ENCODE peak calls at places on chromosomes 2 and 18, in nine cellular contexts. One of them, this sample, is unnamed.

GRCh38 chr2:37318401-37318800 is 6.2 kb downstream of the PRKD3 start:
- DNase-seq in testis: no peak
- DNase-seq in CD4-positive, alpha-beta memory T cell: no peak
- DNase-seq in right cardiac atrium: no peak
- DNase-seq in AG04450: peak
- DNase-seq in right lobe of liver: no peak
- DNase-seq in RWPE1: no peak
- DNase-seq in Peyer's patch: no peak
- DNase-seq in lung: no peak
- DNase-seq in this sample: no peak

GRCh38 chr2:24206714-24207113 is 31.9 kb downstream of the FAM228A start:
- DNase-seq in testis: no peak
- DNase-seq in right cardiac atrium: no peak
- DNase-seq in right lobe of liver: no peak
- DNase-seq in CD4-positive, alpha-beta memory T cell: no peak
- DNase-seq in lung: no peak
- DNase-seq in Peyer's patch: no peak
- DNase-seq in AG04450: no peak
- DNase-seq in RWPE1: no peak
- DNase-seq in this sample: no peak

GRCh38 chr2:102772659-102773058 is 10.8 kb downstream of the TMEM182 start:
- DNase-seq in testis: no peak
- DNase-seq in right cardiac atrium: no peak
- DNase-seq in Peyer's patch: no peak
- DNase-seq in lung: no peak
- DNase-seq in RWPE1: no peak
- DNase-seq in right lobe of liver: no peak
- DNase-seq in CD4-positive, alpha-beta memory T cell: no peak
- DNase-seq in AG04450: no peak
- DNase-seq in this sample: no peak

GRCh38 chr2:96734899-96735585 is 4.8 kb downstream of the LMAN2L start:
- DNase-seq in testis: no peak
- DNase-seq in RWPE1: no peak
- DNase-seq in Peyer's patch: no peak
- DNase-seq in lung: no peak
- DNase-seq in right lobe of liver: no peak
- DNase-seq in AG04450: no peak
- DNase-seq in right cardiac atrium: no peak
- DNase-seq in CD4-positive, alpha-beta memory T cell: no peak
- DNase-seq in this sample: no peak

GRCh38 chr18:54690198-54690597 is 99.2 kb downstream of the DYNAP start:
- DNase-seq in AG04450: no peak
- DNase-seq in testis: no peak
- DNase-seq in RWPE1: no peak
- DNase-seq in right cardiac atrium: no peak
- DNase-seq in right lobe of liver: no peak
- DNase-seq in Peyer's patch: no peak
- DNase-seq in CD4-positive, alpha-beta memory T cell: no peak
- DNase-seq in lung: no peak
- DNase-seq in this sample: no peak

GRCh38 chr2:20419007-20419576 is 27.8 kb upstream of the RHOB start:
- DNase-seq in lung: no peak
- DNase-seq in CD4-positive, alpha-beta memory T cell: no peak
- DNase-seq in right lobe of liver: no peak
- DNase-seq in Peyer's patch: no peak
- DNase-seq in testis: no peak
- DNase-seq in RWPE1: no peak
- DNase-seq in AG04450: peak
- DNase-seq in right cardiac atrium: peak
- DNase-seq in this sample: no peak

GRCh38 chr2:3465844-3466481 is 53.4 kb downstream of the ADI1 start:
- DNase-seq in right lobe of liver: no peak
- DNase-seq in AG04450: peak
- DNase-seq in testis: no peak
- DNase-seq in Peyer's patch: no peak
- DNase-seq in lung: no peak
- DNase-seq in RWPE1: peak
- DNase-seq in CD4-positive, alpha-beta memory T cell: no peak
- DNase-seq in right cardiac atrium: no peak
- DNase-seq in this sample: no peak

GRCh38 chr2:57100436-57100835 is 916.6 kb downstream of the CCDC85A start:
- DNase-seq in CD4-positive, alpha-beta memory T cell: no peak
- DNase-seq in RWPE1: no peak
- DNase-seq in lung: no peak
- DNase-seq in right cardiac atrium: no peak
- DNase-seq in testis: no peak
- DNase-seq in right lobe of liver: no peak
- DNase-seq in Peyer's patch: no peak
- DNase-seq in AG04450: no peak
- DNase-seq in this sample: no peak

GRCh38 chr18:71045331-71046065 is 756.7 kb downstream of the SOCS6 start:
- DNase-seq in CD4-positive, alpha-beta memory T cell: no peak
- DNase-seq in testis: no peak
- DNase-seq in Peyer's patch: no peak
- DNase-seq in right cardiac atrium: no peak
- DNase-seq in right lobe of liver: no peak
- DNase-seq in RWPE1: no peak
- DNase-seq in AG04450: no peak
- DNase-seq in lung: no peak
- DNase-seq in this sample: no peak

GRCh38 chr2:77391119-77391518 is 131.1 kb downstream of the LRRTM4 start:
- DNase-seq in right cardiac atrium: no peak
- DNase-seq in RWPE1: no peak
- DNase-seq in lung: no peak
- DNase-seq in right lobe of liver: no peak
- DNase-seq in CD4-positive, alpha-beta memory T cell: no peak
- DNase-seq in testis: no peak
- DNase-seq in Peyer's patch: no peak
- DNase-seq in AG04450: no peak
- DNase-seq in this sample: no peak

GRCh38 chr18:59674534-59674933 is 22.7 kb downstream of the CCBE1 start:
- DNase-seq in CD4-positive, alpha-beta memory T cell: no peak
- DNase-seq in lung: no peak
- DNase-seq in Peyer's patch: no peak
- DNase-seq in right cardiac atrium: no peak
- DNase-seq in testis: no peak
- DNase-seq in RWPE1: no peak
- DNase-seq in right lobe of liver: no peak
- DNase-seq in AG04450: no peak
- DNase-seq in this sample: no peak

GRCh38 chr18:68847219-68847860 is 49.5 kb downstream of the CCDC102B start:
- DNase-seq in Peyer's patch: no peak
- DNase-seq in lung: no peak
- DNase-seq in testis: no peak
- DNase-seq in right lobe of liver: no peak
- DNase-seq in RWPE1: no peak
- DNase-seq in right cardiac atrium: no peak
- DNase-seq in AG04450: peak
- DNase-seq in CD4-positive, alpha-beta memory T cell: peak
- DNase-seq in this sample: no peak

GRCh38 chr18:31410716-31411483 is 34.3 kb downstream of the DSG4 start:
- DNase-seq in lung: no peak
- DNase-seq in right cardiac atrium: no peak
- DNase-seq in right lobe of liver: no peak
- DNase-seq in RWPE1: no peak
- DNase-seq in Peyer's patch: no peak
- DNase-seq in testis: peak
- DNase-seq in AG04450: no peak
- DNase-seq in CD4-positive, alpha-beta memory T cell: no peak
- DNase-seq in this sample: peak

GRCh38 chr2:37706784-37707183 is 35.3 kb upstream of the CDC42EP3 start:
- DNase-seq in CD4-positive, alpha-beta memory T cell: no peak
- DNase-seq in lung: no peak
- DNase-seq in right lobe of liver: no peak
- DNase-seq in testis: no peak
- DNase-seq in RWPE1: no peak
- DNase-seq in AG04450: no peak
- DNase-seq in Peyer's patch: no peak
- DNase-seq in right cardiac atrium: no peak
- DNase-seq in this sample: no peak

GRCh38 chr18:59481436-59481835 is 122.4 kb upstream of the LMAN1 start:
- DNase-seq in testis: no peak
- DNase-seq in CD4-positive, alpha-beta memory T cell: no peak
- DNase-seq in AG04450: no peak
- DNase-seq in lung: no peak
- DNase-seq in right lobe of liver: no peak
- DNase-seq in Peyer's patch: no peak
- DNase-seq in right cardiac atrium: no peak
- DNase-seq in RWPE1: no peak
- DNase-seq in this sample: no peak

GRCh38 chr18:25399554-25399953 is 47.6 kb upstream of the ZNF521 start:
- DNase-seq in CD4-positive, alpha-beta memory T cell: no peak
- DNase-seq in testis: no peak
- DNase-seq in AG04450: no peak
- DNase-seq in RWPE1: no peak
- DNase-seq in Peyer's patch: no peak
- DNase-seq in lung: no peak
- DNase-seq in right lobe of liver: no peak
- DNase-seq in right cardiac atrium: no peak
- DNase-seq in this sample: no peak

GRCh38 chr2:207161724-207162123 is 4.0 kb downstream of the KLF7 start:
- DNase-seq in right lobe of liver: no peak
- DNase-seq in lung: no peak
- DNase-seq in right cardiac atrium: no peak
- DNase-seq in testis: no peak
- DNase-seq in Peyer's patch: no peak
- DNase-seq in AG04450: no peak
- DNase-seq in CD4-positive, alpha-beta memory T cell: no peak
- DNase-seq in RWPE1: no peak
- DNase-seq in this sample: no peak

GRCh38 chr2:101190753-101191516 is 39.8 kb upstream of the TBC1D8 start:
- DNase-seq in right cardiac atrium: no peak
- DNase-seq in lung: no peak
- DNase-seq in RWPE1: no peak
- DNase-seq in CD4-positive, alpha-beta memory T cell: no peak
- DNase-seq in right lobe of liver: no peak
- DNase-seq in AG04450: no peak
- DNase-seq in testis: no peak
- DNase-seq in Peyer's patch: no peak
- DNase-seq in this sample: no peak

GRCh38 chr2:85915606-85916303 is 27.0 kb upstream of the ST3GAL5 start:
- DNase-seq in lung: no peak
- DNase-seq in Peyer's patch: no peak
- DNase-seq in right lobe of liver: no peak
- DNase-seq in right cardiac atrium: no peak
- DNase-seq in CD4-positive, alpha-beta memory T cell: no peak
- DNase-seq in AG04450: no peak
- DNase-seq in testis: no peak
- DNase-seq in RWPE1: no peak
- DNase-seq in this sample: no peak

GRCh38 chr18:6058941-6059340 is 163.6 kb upstream of the TMEM200C start:
- DNase-seq in right lobe of liver: no peak
- DNase-seq in lung: no peak
- DNase-seq in Peyer's patch: no peak
- DNase-seq in right cardiac atrium: peak
- DNase-seq in RWPE1: no peak
- DNase-seq in AG04450: peak
- DNase-seq in CD4-positive, alpha-beta memory T cell: no peak
- DNase-seq in testis: no peak
- DNase-seq in this sample: no peak

DNA sequence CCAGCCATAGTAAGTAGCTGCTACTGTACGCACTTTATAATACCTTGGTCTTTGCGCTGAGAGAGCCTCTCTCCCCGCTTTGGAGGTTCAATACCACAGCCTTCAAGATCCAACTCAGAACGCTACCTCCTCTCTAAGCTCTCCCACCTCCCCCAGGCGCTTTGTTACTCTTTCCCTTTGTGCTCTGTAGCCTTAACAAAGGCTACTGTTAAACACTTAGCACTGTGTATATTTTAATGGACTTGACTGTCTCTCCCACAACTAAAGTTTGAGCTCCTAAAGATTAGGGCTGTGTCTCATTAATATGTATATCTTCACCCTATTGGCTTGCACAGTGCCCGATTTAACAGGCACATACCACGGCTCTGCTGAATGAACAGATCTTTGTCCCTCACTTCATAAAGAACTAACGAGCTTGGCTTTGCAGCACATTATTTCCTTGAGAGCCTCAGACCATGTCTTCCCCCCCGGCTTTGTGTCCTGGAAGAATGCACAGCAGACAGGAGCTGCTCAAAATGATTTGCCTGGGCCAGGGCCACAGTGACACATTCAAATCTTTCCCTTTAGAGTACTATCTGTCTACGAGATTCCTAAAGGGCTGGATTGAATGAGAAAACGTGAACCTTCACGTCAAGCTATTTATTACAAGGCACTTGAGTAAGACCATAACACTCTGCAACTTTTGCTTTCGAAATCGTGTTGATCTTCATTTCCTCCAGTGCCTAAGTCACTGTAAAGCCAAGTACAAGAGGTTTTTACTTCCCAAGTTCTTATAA is 22.1 kb downstream of the ABHD3 start:
- DNase-seq in lung: no peak
- DNase-seq in Peyer's patch: no peak
- DNase-seq in RWPE1: peak
- DNase-seq in right cardiac atrium: no peak
- DNase-seq in CD4-positive, alpha-beta memory T cell: peak
- DNase-seq in testis: peak
- DNase-seq in right lobe of liver: no peak
- DNase-seq in AG04450: peak
- DNase-seq in this sample: no peak
- H3K27ac ChIP-seq in lung: peak
- H3K27ac ChIP-seq in Peyer's patch: peak
- H3K27ac ChIP-seq in RWPE1: no peak
- H3K27ac ChIP-seq in right cardiac atrium: peak
- H3K27ac ChIP-seq in CD4-positive, alpha-beta memory T cell: peak
- H3K27ac ChIP-seq in testis: peak
- H3K27ac ChIP-seq in right lobe of liver: peak
- H3K27ac ChIP-seq in AG04450: peak
- H3K27ac ChIP-seq in this sample: peak

GRCh38 chr18:8031496-8031895 is 464.4 kb downstream of the PTPRM start:
- DNase-seq in CD4-positive, alpha-beta memory T cell: no peak
- DNase-seq in AG04450: no peak
- DNase-seq in Peyer's patch: no peak
- DNase-seq in testis: no peak
- DNase-seq in right cardiac atrium: no peak
- DNase-seq in RWPE1: no peak
- DNase-seq in lung: no peak
- DNase-seq in right lobe of liver: no peak
- DNase-seq in this sample: no peak
- H3K27ac ChIP-seq in CD4-positive, alpha-beta memory T cell: no peak
- H3K27ac ChIP-seq in AG04450: no peak
- H3K27ac ChIP-seq in Peyer's patch: no peak
- H3K27ac ChIP-seq in testis: no peak
- H3K27ac ChIP-seq in right cardiac atrium: no peak
- H3K27ac ChIP-seq in RWPE1: no peak
- H3K27ac ChIP-seq in lung: no peak
- H3K27ac ChIP-seq in right lobe of liver: no peak
- H3K27ac ChIP-seq in this sample: no peak

GRCh38 chr2:74021407-74021755 is 36.7 kb downstream of the TET3 start:
- DNase-seq in right lobe of liver: no peak
- DNase-seq in CD4-positive, alpha-beta memory T cell: no peak
- DNase-seq in right cardiac atrium: no peak
- DNase-seq in lung: no peak
- DNase-seq in Peyer's patch: peak
- DNase-seq in testis: no peak
- DNase-seq in AG04450: no peak
- DNase-seq in RWPE1: no peak
- DNase-seq in this sample: no peak
- H3K27ac ChIP-seq in right lobe of liver: no peak
- H3K27ac ChIP-seq in CD4-positive, alpha-beta memory T cell: no peak
- H3K27ac ChIP-seq in right cardiac atrium: no peak
- H3K27ac ChIP-seq in lung: no peak
- H3K27ac ChIP-seq in Peyer's patch: no peak
- H3K27ac ChIP-seq in testis: no peak
- H3K27ac ChIP-seq in AG04450: no peak
- H3K27ac ChIP-seq in RWPE1: no peak
- H3K27ac ChIP-seq in this sample: no peak

GRCh38 chr2:128714861-128715312 is 396.2 kb upstream of the HS6ST1 start:
- DNase-seq in testis: no peak
- DNase-seq in lung: no peak
- DNase-seq in CD4-positive, alpha-beta memory T cell: no peak
- DNase-seq in RWPE1: no peak
- DNase-seq in AG04450: no peak
- DNase-seq in Peyer's patch: no peak
- DNase-seq in right lobe of liver: no peak
- DNase-seq in right cardiac atrium: no peak
- DNase-seq in this sample: peak
- H3K27ac ChIP-seq in testis: no peak
- H3K27ac ChIP-seq in lung: no peak
- H3K27ac ChIP-seq in CD4-positive, alpha-beta memory T cell: no peak
- H3K27ac ChIP-seq in RWPE1: no peak
- H3K27ac ChIP-seq in AG04450: no peak
- H3K27ac ChIP-seq in Peyer's patch: no peak
- H3K27ac ChIP-seq in right lobe of liver: no peak
- H3K27ac ChIP-seq in right cardiac atrium: no peak
- H3K27ac ChIP-seq in this sample: no peak